ENCODE peak calls at places on chromosomes 11 and 22, in eight cellular contexts. One of them, this sample, is unnamed.

GRCh38 chr11:90202342-90202741 is 20.5 kb downstream of the CHORDC1 start:
- DNase-seq in tibial nerve: no peak
- DNase-seq in right lobe of liver: no peak
- DNase-seq in adrenal gland: no peak
- DNase-seq in H1: no peak
- DNase-seq in transverse colon: no peak
- DNase-seq in K562: no peak
- DNase-seq in suprapubic skin: no peak
- DNase-seq in this sample: no peak

GRCh38 chr22:20312396-20313191 is 7.3 kb downstream of the DGCR6L start:
- DNase-seq in suprapubic skin: peak
- DNase-seq in transverse colon: peak
- DNase-seq in right lobe of liver: peak
- DNase-seq in H1: no peak
- DNase-seq in tibial nerve: no peak
- DNase-seq in adrenal gland: no peak
- DNase-seq in K562: peak
- DNase-seq in this sample: no peak

GRCh38 chr11:122140535-122140934 is 24.5 kb upstream of the BLID start:
- DNase-seq in tibial nerve: no peak
- DNase-seq in right lobe of liver: no peak
- DNase-seq in H1: no peak
- DNase-seq in adrenal gland: no peak
- DNase-seq in K562: no peak
- DNase-seq in transverse colon: no peak
- DNase-seq in suprapubic skin: no peak
- DNase-seq in this sample: no peak

GRCh38 chr11:26599876-26600434 is 27.9 kb upstream of the MUC15 start:
- DNase-seq in adrenal gland: no peak
- DNase-seq in H1: no peak
- DNase-seq in right lobe of liver: no peak
- DNase-seq in tibial nerve: no peak
- DNase-seq in K562: no peak
- DNase-seq in suprapubic skin: no peak
- DNase-seq in transverse colon: no peak
- DNase-seq in this sample: no peak

GRCh38 chr11:9222654-9223053 is 42.5 kb downstream of the DENND5A start:
- DNase-seq in transverse colon: no peak
- DNase-seq in H1: no peak
- DNase-seq in tibial nerve: no peak
- DNase-seq in K562: no peak
- DNase-seq in suprapubic skin: no peak
- DNase-seq in right lobe of liver: no peak
- DNase-seq in adrenal gland: no peak
- DNase-seq in this sample: no peak

GRCh38 chr22:34502821-34503220 is 563.1 kb upstream of the ISX start:
- DNase-seq in K562: no peak
- DNase-seq in H1: no peak
- DNase-seq in right lobe of liver: no peak
- DNase-seq in transverse colon: no peak
- DNase-seq in tibial nerve: no peak
- DNase-seq in suprapubic skin: no peak
- DNase-seq in adrenal gland: no peak
- DNase-seq in this sample: no peak

GRCh38 chr11:2277933-2278523 is 7.6 kb upstream of the ASCL2 start:
- DNase-seq in adrenal gland: no peak
- DNase-seq in tibial nerve: no peak
- DNase-seq in H1: no peak
- DNase-seq in transverse colon: no peak
- DNase-seq in suprapubic skin: no peak
- DNase-seq in K562: no peak
- DNase-seq in right lobe of liver: no peak
- DNase-seq in this sample: no peak

GRCh38 chr11:116226731-116227130 is 546.1 kb downstream of the BUD13 start:
- DNase-seq in right lobe of liver: no peak
- DNase-seq in suprapubic skin: no peak
- DNase-seq in adrenal gland: no peak
- DNase-seq in H1: no peak
- DNase-seq in transverse colon: no peak
- DNase-seq in K562: no peak
- DNase-seq in tibial nerve: no peak
- DNase-seq in this sample: no peak

GRCh38 chr22:24011735-24012068 is 598 bp downstream of the CABIN1 start:
- DNase-seq in H1: no peak
- DNase-seq in transverse colon: no peak
- DNase-seq in adrenal gland: no peak
- DNase-seq in K562: no peak
- DNase-seq in suprapubic skin: no peak
- DNase-seq in tibial nerve: no peak
- DNase-seq in right lobe of liver: no peak
- DNase-seq in this sample: no peak

GRCh38 chr11:121463689-121464335 is 11.0 kb upstream of the SORL1-AS1 start:
- DNase-seq in H1: no peak
- DNase-seq in adrenal gland: no peak
- DNase-seq in tibial nerve: no peak
- DNase-seq in K562: no peak
- DNase-seq in transverse colon: no peak
- DNase-seq in suprapubic skin: no peak
- DNase-seq in right lobe of liver: no peak
- DNase-seq in this sample: no peak

GRCh38 chr11:83662494-83662893 is 376.3 kb upstream of the CCDC90B start:
- DNase-seq in right lobe of liver: no peak
- DNase-seq in tibial nerve: no peak
- DNase-seq in adrenal gland: no peak
- DNase-seq in transverse colon: no peak
- DNase-seq in H1: no peak
- DNase-seq in suprapubic skin: no peak
- DNase-seq in K562: no peak
- DNase-seq in this sample: no peak
- TF ChIP-seq POLR2A in right lobe of liver: no peak
- TF ChIP-seq POLR2A in tibial nerve: no peak
- TF ChIP-seq POLR2A in adrenal gland: no peak
- TF ChIP-seq POLR2A in transverse colon: no peak
- TF ChIP-seq POLR2A in H1: no peak
- TF ChIP-seq POLR2A in suprapubic skin: no peak
- TF ChIP-seq POLR2A in K562: no peak
- TF ChIP-seq POLR2A in this sample: no peak

DNA sequence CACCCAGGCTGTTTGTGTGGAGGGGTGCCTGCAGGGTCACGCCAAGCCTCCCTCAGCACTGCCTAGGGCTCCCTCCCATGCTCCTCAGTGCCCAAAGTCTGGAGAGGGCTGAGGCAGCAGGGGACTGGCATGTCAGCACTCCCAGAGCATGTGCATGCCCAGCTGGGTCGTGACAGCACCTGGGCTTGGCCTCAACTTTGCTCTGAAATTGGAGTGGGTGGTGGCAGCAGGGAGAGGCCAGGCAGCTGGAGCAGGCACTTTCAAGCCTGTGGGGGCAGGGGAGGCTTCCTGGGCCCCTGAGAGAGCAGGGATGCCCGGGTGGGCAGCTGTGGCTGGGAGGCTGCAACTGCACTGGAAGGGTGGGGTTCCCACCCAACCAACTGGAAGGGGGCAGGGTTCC is 35.6 kb upstream of the DDX10 start:
- DNase-seq in tibial nerve: no peak
- DNase-seq in transverse colon: peak
- DNase-seq in H1: no peak
- DNase-seq in right lobe of liver: no peak
- DNase-seq in K562: no peak
- DNase-seq in suprapubic skin: no peak
- DNase-seq in adrenal gland: no peak
- DNase-seq in this sample: no peak
- TF ChIP-seq POLR2A in tibial nerve: no peak
- TF ChIP-seq POLR2A in transverse colon: no peak
- TF ChIP-seq POLR2A in H1: no peak
- TF ChIP-seq POLR2A in right lobe of liver: no peak
- TF ChIP-seq POLR2A in K562: no peak
- TF ChIP-seq POLR2A in suprapubic skin: no peak
- TF ChIP-seq POLR2A in adrenal gland: no peak
- TF ChIP-seq POLR2A in this sample: no peak

GRCh38 chr11:130448039-130448415 is 418 bp upstream of the ADAMTS15 start:
- DNase-seq in tibial nerve: no peak
- DNase-seq in transverse colon: no peak
- DNase-seq in right lobe of liver: no peak
- DNase-seq in suprapubic skin: no peak
- DNase-seq in K562: no peak
- DNase-seq in H1: no peak
- DNase-seq in adrenal gland: no peak
- DNase-seq in this sample: no peak

GRCh38 chr11:130449996-130450419 is 1.6 kb downstream of the ADAMTS15 start:
- DNase-seq in K562: peak
- DNase-seq in H1: peak
- DNase-seq in suprapubic skin: peak
- DNase-seq in right lobe of liver: no peak
- DNase-seq in tibial nerve: peak
- DNase-seq in transverse colon: peak
- DNase-seq in adrenal gland: peak
- DNase-seq in this sample: no peak

GRCh38 chr11:130451261-130452019 is 3.0 kb downstream of the ADAMTS15 start:
- DNase-seq in K562: no peak
- DNase-seq in adrenal gland: no peak
- DNase-seq in suprapubic skin: no peak
- DNase-seq in right lobe of liver: no peak
- DNase-seq in transverse colon: no peak
- DNase-seq in H1: no peak
- DNase-seq in tibial nerve: peak
- DNase-seq in this sample: no peak

GRCh38 chr11:130449246-130449990 is 973 bp downstream of the ADAMTS15 start:
- DNase-seq in tibial nerve: no peak
- DNase-seq in adrenal gland: no peak
- DNase-seq in K562: no peak
- DNase-seq in transverse colon: no peak
- DNase-seq in H1: no peak
- DNase-seq in suprapubic skin: no peak
- DNase-seq in right lobe of liver: no peak
- DNase-seq in this sample: no peak

DNA sequence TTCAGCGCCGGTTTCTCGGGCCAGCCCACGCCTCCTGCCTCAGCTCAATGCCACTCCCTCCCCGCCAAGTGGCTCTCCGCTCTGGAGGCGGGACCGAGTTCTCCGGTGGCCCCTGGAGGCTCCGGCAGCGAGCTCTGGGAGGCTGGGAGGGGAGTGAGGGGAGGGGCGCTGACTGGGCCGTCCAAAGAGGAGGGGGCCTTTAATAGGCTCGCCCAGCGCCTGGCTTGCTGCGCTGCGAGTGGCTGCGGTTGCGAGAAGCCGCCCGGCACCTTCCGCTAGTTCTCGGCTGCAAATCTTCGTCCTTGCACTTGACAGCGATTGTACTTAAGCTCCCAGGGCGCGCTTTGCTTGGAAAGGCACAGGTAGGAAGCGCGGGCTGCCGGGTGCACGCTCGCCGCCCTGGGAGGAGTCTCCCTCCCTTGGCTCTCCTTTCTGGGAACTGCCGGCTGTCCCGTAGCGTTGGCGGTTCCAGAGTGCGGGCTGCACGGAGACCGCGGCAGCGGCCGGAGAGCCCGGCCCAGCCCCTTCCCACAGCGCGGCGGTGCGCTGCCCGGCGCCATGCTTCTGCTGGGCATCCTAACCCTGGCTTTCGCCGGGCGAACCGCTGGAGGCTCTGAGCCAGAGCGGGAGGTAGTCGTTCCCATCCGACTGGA is at the start of gene ADAMTS15:
- DNase-seq in right lobe of liver: peak
- DNase-seq in tibial nerve: peak
- DNase-seq in suprapubic skin: peak
- DNase-seq in K562: no peak
- DNase-seq in transverse colon: peak
- DNase-seq in adrenal gland: peak
- DNase-seq in H1: peak
- DNase-seq in this sample: peak
- TF ChIP-seq POLR2A in right lobe of liver: no peak
- TF ChIP-seq POLR2A in tibial nerve: peak
- TF ChIP-seq POLR2A in suprapubic skin: peak
- TF ChIP-seq POLR2A in K562: no peak
- TF ChIP-seq POLR2A in transverse colon: no peak
- TF ChIP-seq POLR2A in adrenal gland: no peak
- TF ChIP-seq POLR2A in H1: no peak
- TF ChIP-seq POLR2A in this sample: peak

GRCh38 chr11:47905358-47906059 is 57.4 kb upstream of the NUP160 start:
- DNase-seq in suprapubic skin: no peak
- DNase-seq in transverse colon: no peak
- DNase-seq in right lobe of liver: no peak
- DNase-seq in adrenal gland: no peak
- DNase-seq in tibial nerve: no peak
- DNase-seq in K562: no peak
- DNase-seq in H1: no peak
- DNase-seq in this sample: no peak
- TF ChIP-seq POLR2A in suprapubic skin: no peak
- TF ChIP-seq POLR2A in transverse colon: no peak
- TF ChIP-seq POLR2A in right lobe of liver: no peak
- TF ChIP-seq POLR2A in adrenal gland: no peak
- TF ChIP-seq POLR2A in tibial nerve: no peak
- TF ChIP-seq POLR2A in K562: no peak
- TF ChIP-seq POLR2A in H1: no peak
- TF ChIP-seq POLR2A in this sample: no peak

DNA sequence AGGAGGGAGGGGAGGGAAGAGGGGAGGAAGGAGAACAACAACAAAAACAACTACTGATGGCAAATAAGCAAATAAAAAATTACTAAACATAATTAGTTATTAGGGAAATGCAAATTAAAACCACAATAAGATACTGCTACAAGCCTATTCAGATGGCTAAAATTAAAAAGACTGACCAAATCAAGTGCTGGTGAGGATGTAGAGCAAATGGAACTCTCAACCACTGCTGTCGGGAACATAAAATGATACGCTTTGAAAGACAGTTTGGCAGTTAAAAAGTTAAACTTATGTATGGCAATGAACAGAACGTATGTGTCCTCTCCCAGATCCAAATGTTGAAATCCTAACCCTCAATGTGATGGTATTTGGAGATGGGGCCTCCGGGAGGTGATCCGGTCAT is 85.7 kb downstream of the PHF21B start:
- DNase-seq in H1: no peak
- DNase-seq in suprapubic skin: no peak
- DNase-seq in K562: no peak
- DNase-seq in tibial nerve: no peak
- DNase-seq in transverse colon: no peak
- DNase-seq in adrenal gland: no peak
- DNase-seq in right lobe of liver: no peak
- DNase-seq in this sample: no peak
- TF ChIP-seq POLR2A in H1: no peak
- TF ChIP-seq POLR2A in suprapubic skin: no peak
- TF ChIP-seq POLR2A in K562: no peak
- TF ChIP-seq POLR2A in tibial nerve: no peak
- TF ChIP-seq POLR2A in transverse colon: no peak
- TF ChIP-seq POLR2A in adrenal gland: no peak
- TF ChIP-seq POLR2A in right lobe of liver: no peak
- TF ChIP-seq POLR2A in this sample: no peak

GRCh38 chr11:47788181-47788580 is 21.0 kb upstream of the FNBP4 start:
- DNase-seq in transverse colon: no peak
- DNase-seq in suprapubic skin: no peak
- DNase-seq in tibial nerve: no peak
- DNase-seq in adrenal gland: no peak
- DNase-seq in H1: no peak
- DNase-seq in K562: no peak
- DNase-seq in right lobe of liver: no peak
- DNase-seq in this sample: no peak

GRCh38 chr11:47797633-47798032 is 30.5 kb upstream of the FNBP4 start:
- DNase-seq in adrenal gland: no peak
- DNase-seq in right lobe of liver: no peak
- DNase-seq in H1: no peak
- DNase-seq in K562: no peak
- DNase-seq in tibial nerve: no peak
- DNase-seq in suprapubic skin: no peak
- DNase-seq in transverse colon: no peak
- DNase-seq in this sample: no peak

GRCh38 chr11:47786373-47786772 is 19.2 kb upstream of the FNBP4 start:
- DNase-seq in K562: no peak
- DNase-seq in adrenal gland: peak
- DNase-seq in tibial nerve: no peak
- DNase-seq in suprapubic skin: no peak
- DNase-seq in H1: no peak
- DNase-seq in right lobe of liver: no peak
- DNase-seq in transverse colon: no peak
- DNase-seq in this sample: no peak

GRCh38 chr11:47791774-47792173 is 24.6 kb upstream of the FNBP4 start:
- DNase-seq in H1: no peak
- DNase-seq in tibial nerve: no peak
- DNase-seq in transverse colon: no peak
- DNase-seq in suprapubic skin: no peak
- DNase-seq in right lobe of liver: no peak
- DNase-seq in K562: no peak
- DNase-seq in adrenal gland: no peak
- DNase-seq in this sample: no peak
- TF ChIP-seq POLR2A in H1: no peak
- TF ChIP-seq POLR2A in tibial nerve: no peak
- TF ChIP-seq POLR2A in transverse colon: no peak
- TF ChIP-seq POLR2A in suprapubic skin: no peak
- TF ChIP-seq POLR2A in right lobe of liver: no peak
- TF ChIP-seq POLR2A in K562: no peak
- TF ChIP-seq POLR2A in adrenal gland: no peak
- TF ChIP-seq POLR2A in this sample: no peak

This sample was measured in H54.